ENCODE peak calls at places on chromosomes 3 and 15, in four cellular contexts. R is HT-29, T is iris pigment epithelial cell, W is natural killer cell. O is an unnamed sample.

GRCh38 chr15:79978260-79978659 is 7.3 kb upstream of the BCL2A1 start:
- DNase-seq in W (no peak), R (no peak), T (no peak), O (no peak)

GRCh38 chr3:3693593-3693992 is 105.6 kb upstream of the LRRN1 start:
- DNase-seq in R (no peak), W (no peak), T (no peak), O (no peak)

GRCh38 chr15:90869140-90869541 is 753 bp downstream of the FURIN start:
- DNase-seq in W (no peak), T (no peak), R (no peak), O (no peak)

GRCh38 chr15:51497806-51498205 is 124.8 kb downstream of the DMXL2 start:
- DNase-seq in T (peak; percentile 22), W (no peak), R (no peak), O (no peak)

GRCh38 chr3:139378587-139378986 is 10.9 kb downstream of the COPB2 start:
- DNase-seq in T (peak; percentile 20), W (no peak), R (no peak), O (no peak)

GRCh38 chr3:3594986-3595385 is 204.2 kb upstream of the LRRN1 start:
- DNase-seq in R (no peak), W (no peak), T (no peak), O (no peak)

GRCh38 chr3:78633626-78634025 is 1134.2 kb downstream of the ROBO1 start:
- DNase-seq in R (no peak), W (no peak), T (peak; percentile 86), O (no peak)

GRCh38 chr15:80846416-80846815 is 67.2 kb downstream of the CEMIP start:
- DNase-seq in T (no peak), W (no peak), R (no peak), O (no peak)

GRCh38 chr3:94862703-94863102 is 799.8 kb downstream of the NSUN3 start:
- DNase-seq in T (peak; percentile 30), W (no peak), R (peak; percentile 74), O (peak; percentile 10)

GRCh38 chr3:64651791-64652241 is 36.0 kb downstream of the ADAMTS9 start:
- DNase-seq in W (no peak), R (no peak), T (peak; percentile 13), O (no peak)

GRCh38 chr3:64063207-64063981 is 40.1 kb upstream of the PSMD6 start:
- DNase-seq in W (no peak), T (peak; percentile 79), R (no peak), O (peak; percentile 36)

GRCh38 chr3:125351814-125352456 is 23.2 kb downstream of the ZNF148 start:
- DNase-seq in T (peak; percentile 65), R (no peak), W (no peak), O (no peak)

GRCh38 chr15:98518823-98519561 is 129.3 kb upstream of the IGF1R start:
- DNase-seq in T (peak; percentile 73), W (peak; percentile 22), R (peak; percentile 89), O (peak; percentile 85)

GRCh38 chr3:50195501-50196252 is 4.3 kb downstream of the GNAT1 start:
- DNase-seq in T (no peak), R (no peak), W (no peak), O (no peak)

GRCh38 chr15:71278989-71279756 is 163.9 kb downstream of the THSD4 start:
- DNase-seq in W (no peak), T (peak; percentile 99), R (peak; percentile 95), O (peak; percentile 78)

GRCh38 chr15:89740137-89740536 is 10.9 kb downstream of the MESP1 start:
- DNase-seq in R (peak; percentile 93), W (peak; percentile 41), T (peak; percentile 66), O (peak; percentile 85)

GRCh38 chr3:70108072-70108471 is 108.5 kb downstream of the SAMMSON start:
- DNase-seq in R (peak; percentile 55), W (no peak), T (peak; percentile 14), O (no peak)

GRCh38 chr3:182182531-182182968 is 470.8 kb downstream of the SOX2 start:
- DNase-seq in W (no peak), T (peak; percentile 12), R (no peak), O (no peak)

GRCh38 chr3:177345049-177345972 is 148.0 kb upstream of the TBL1XR1 start:
- DNase-seq in T (peak; percentile 98), W (peak; percentile 25), R (peak; percentile 96), O (peak; percentile 81)

GRCh38 chr3:36631549-36631948 is 132.8 kb downstream of the DCLK3 start:
- DNase-seq in T (no peak), R (no peak), W (no peak), O (no peak)

GRCh38 chr3:22373182-22373581 is 622.2 kb upstream of the ZNF385D start:
- DNase-seq in W (no peak), R (no peak), T (no peak), O (no peak)

GRCh38 chr3:135982922-135983581 is 17.5 kb downstream of the PPP2R3A start:
- DNase-seq in W (no peak), R (no peak), T (peak; percentile 57), O (no peak)

GRCh38 chr3:29337565-29337964 is 56.7 kb downstream of the RBMS3 start:
- DNase-seq in T (no peak), W (no peak), R (no peak), O (no peak)

GRCh38 chr15:67945951-67946700 is 106.3 kb upstream of the RNU6-1 start:
- DNase-seq in R (peak; percentile 62), T (peak; percentile 48), W (no peak), O (no peak)

GRCh38 chr3:32340039-32340438 is 51.6 kb upstream of the CMTM7 start:
- DNase-seq in R (peak; percentile 35), T (peak; percentile 60), W (no peak), O (peak; percentile 63)

GRCh38 chr3:157499342-157499963 is 3.8 kb downstream of the VEPH1 start:
- DNase-seq in R (peak; percentile 72), T (peak; percentile 29), W (no peak), O (peak; percentile 7)

GRCh38 chr3:149152420-149152819 is 23.0 kb downstream of the HPS3 start:
- DNase-seq in R (no peak), T (peak; percentile 94), W (no peak), O (no peak)

GRCh38 chr15:59999558-60000112 is 4.5 kb upstream of the FOXB1 start:
- DNase-seq in R (no peak), W (no peak), T (no peak), O (no peak)

GRCh38 chr15:40894689-40895308 is 549 bp downstream of the VPS18 start:
- DNase-seq in T (peak; percentile 80), W (peak; percentile 53), R (peak; percentile 85), O (peak; percentile 76)

GRCh38 chr3:132911741-132912415 is 126.3 kb upstream of the TMEM108 start:
- DNase-seq in W (no peak), T (no peak), R (no peak), O (no peak)

GRCh38 chr3:87272718-87273337 is 3.6 kb downstream of the POU1F1 start:
- DNase-seq in W (no peak), T (no peak), R (no peak), O (no peak)

GRCh38 chr3:10867384-10867783 is 51.4 kb downstream of the SLC6A11 start:
- DNase-seq in T (peak; percentile 5), R (peak; percentile 5), W (no peak), O (no peak)

O was measured in A549.